ENCODE peak calls at places on chromosomes 7 and 10, in eight cellular contexts. A is mammary epithelial cell; T is neural crest cell; M is amygdala; P is NCI-H460; I is renal cortical epithelial cell; V is activated T-cell treated with anti-CD3 and anti-CD28 coated beads, Interleukin-2, amount 50 U/mL, for 48 hours; G is naive B cell. K is an unnamed sample.
A peak's percentile ranks its signal among the peaks of the same experiment; 100 is the strongest.

GRCh38 chr10:85667638-85668233 is 698.9 kb downstream of the GRID1 start:
- DNase-seq in I (no peak), P (no peak), V (no peak), A (no peak), G (no peak), T (no peak), M (no peak), K (no peak)

GRCh38 chr7:38629621-38630020 is 1.6 kb downstream of the AMPH start:
- DNase-seq in A (no peak), I (no peak), M (no peak), P (no peak), V (no peak), G (no peak), T (no peak), K (no peak)

GRCh38 chr10:117989962-117990361 is 56.8 kb downstream of the RAB11FIP2 start:
- DNase-seq in T (no peak), G (no peak), I (no peak), M (no peak), P (no peak), V (no peak), A (no peak), K (no peak)

GRCh38 chr10:125123363-125124113 is 36.8 kb downstream of the CTBP2 start:
- DNase-seq in T (no peak), M (no peak), A (peak; percentile 100), I (peak; percentile 92), P (peak; percentile 90), G (no peak), V (no peak), K (no peak)

GRCh38 chr7:32588657-32589056 is 93.4 kb downstream of the AVL9 start:
- DNase-seq in A (peak; percentile 52), V (peak; percentile 36), G (no peak), T (no peak), M (no peak), P (peak; percentile 68), I (peak; percentile 95), K (peak; percentile 48)

GRCh38 chr10:103712898-103713498 is 142.4 kb downstream of the SH3PXD2A start:
- DNase-seq in T (peak; percentile 89), V (peak; percentile 90), G (peak; percentile 66), P (peak; percentile 70), A (peak; percentile 74), I (peak; percentile 56), M (peak; percentile 12), K (peak; percentile 80)

GRCh38 chr7:1842321-1843221 is 172.5 kb downstream of the ELFN1 start:
- DNase-seq in T (no peak), V (no peak), G (no peak), A (no peak), I (no peak), M (no peak), P (no peak), K (no peak)

GRCh38 chr10:20181408-20181807 is 365.2 kb downstream of the PLXDC2 start:
- DNase-seq in A (no peak), I (no peak), M (no peak), T (no peak), G (no peak), V (no peak), P (no peak), K (no peak)

GRCh38 chr7:27116521-27116946 is 14.0 kb downstream of the HOXA4 start:
- DNase-seq in V (no peak), A (no peak), T (no peak), G (no peak), I (no peak), P (no peak), M (no peak), K (no peak)

GRCh38 chr10:95458824-95459223 is 102.3 kb downstream of the SORBS1 start:
- DNase-seq in A (no peak), T (no peak), M (no peak), I (peak; percentile 46), V (no peak), P (no peak), G (no peak), K (no peak)

GRCh38 chr10:129104266-129105045 is 362.6 kb upstream of the MGMT start:
- DNase-seq in A (no peak), T (no peak), V (no peak), P (no peak), M (no peak), I (no peak), G (no peak), K (peak; percentile 67)

GRCh38 chr7:135510603-135511183 is 791 bp upstream of the CNOT4 start:
- DNase-seq in M (no peak), A (no peak), I (peak; percentile 22), T (peak; percentile 1), V (no peak), P (peak; percentile 35), G (no peak), K (no peak)

GRCh38 chr7:142689439-142690168 is 59.7 kb upstream of the PRSS1 start:
- DNase-seq in T (no peak), I (no peak), V (no peak), P (no peak), M (no peak), G (no peak), A (no peak), K (no peak)

GRCh38 chr7:112052993-112053392 is 153.2 kb downstream of the DOCK4 start:
- DNase-seq in I (peak; percentile 19), P (no peak), V (no peak), T (no peak), A (no peak), M (no peak), G (no peak), K (no peak)

GRCh38 chr7:139720705-139721231 is 57.0 kb downstream of the HIPK2 start:
- DNase-seq in P (no peak), I (no peak), M (no peak), T (no peak), A (no peak), V (no peak), G (no peak), K (peak; percentile 17)

GRCh38 chr7:69630292-69630691 is 32.0 kb downstream of the AUTS2 start:
- DNase-seq in A (no peak), T (no peak), P (peak; percentile 52), G (no peak), V (no peak), I (peak; percentile 66), M (no peak), K (no peak)

GRCh38 chr10:36602374-36602773 is 523.0 kb upstream of the ANKRD30A start:
- DNase-seq in A (peak; percentile 9), T (no peak), G (no peak), I (peak; percentile 69), M (no peak), P (no peak), V (no peak), K (no peak)

GRCh38 chr7:66539948-66540375 is 88.7 kb upstream of the KCTD7 start:
- DNase-seq in A (no peak), I (no peak), V (no peak), G (no peak), P (no peak), M (no peak), T (no peak), K (no peak)

GRCh38 chr7:7274782-7275181 is 92.4 kb downstream of the C1GALT1 start:
- DNase-seq in G (no peak), A (peak; percentile 17), M (no peak), T (no peak), I (no peak), P (no peak), V (no peak), K (no peak)

GRCh38 chr7:76390092-76390491 is 19.4 kb downstream of the SSC4D start:
- DNase-seq in G (no peak), V (no peak), M (no peak), P (no peak), A (no peak), I (no peak), T (no peak), K (no peak)

GRCh38 chr7:55532150-55532917 is 40.0 kb downstream of the VOPP1 start:
- DNase-seq in A (peak; percentile 36), M (no peak), T (no peak), V (peak; percentile 56), G (no peak), I (peak; percentile 66), P (no peak), K (no peak)

GRCh38 chr7:6435486-6436384 is 12.0 kb downstream of the DAGLB start:
- DNase-seq in M (peak; percentile 27), T (peak; percentile 94), G (peak; percentile 84), A (peak; percentile 59), P (peak; percentile 73), V (peak; percentile 92), I (peak; percentile 56), K (peak; percentile 90)

K was measured in CD4-positive, CD25-positive, alpha-beta regulatory T cell.